ENCODE peak calls at places on chromosome 2, in ten cellular contexts. Z is AG04450, O is Panc1, H is left ventricle myocardium inferior, S is cardiac fibroblast, A is IMR-90, C is vagina, K is A549, R is mucosa of descending colon, U is BJ. T is an unnamed sample.

GRCh38 chr2:121185571-121186074 is 99.4 kb downstream of the TFCP2L1 start:
- DNase-seq in O (no peak), H (no peak), S (peak), A (no peak), K (no peak), U (no peak), R (no peak), Z (no peak), C (no peak), T (no peak)

GRCh38 chr2:191678437-191679110 is 638 bp downstream of the NABP1 start:
- DNase-seq in C (no peak), K (peak), H (peak), Z (no peak), O (no peak), R (peak), U (no peak), A (no peak), S (peak), T (no peak)

GRCh38 chr2:84247532-84247931 is 211.5 kb downstream of the SUCLG1 start:
- DNase-seq in Z (no peak), O (no peak), A (no peak), K (peak), U (no peak), H (no peak), S (no peak), R (no peak), C (no peak), T (no peak)

GRCh38 chr2:105769504-105769903 is 24.8 kb downstream of the NCK2 start:
- DNase-seq in Z (no peak), R (no peak), S (peak), A (no peak), C (no peak), K (no peak), H (no peak), O (no peak), U (no peak), T (no peak)

GRCh38 chr2:164388511-164388910 is 232.8 kb downstream of the GRB14 start:
- DNase-seq in H (no peak), S (peak), A (peak), K (peak), C (no peak), O (peak), Z (peak), U (peak), R (no peak), T (no peak)

GRCh38 chr2:108182489-108182888 is 57.3 kb upstream of the SULT1C3 start:
- DNase-seq in R (peak), Z (no peak), H (no peak), C (no peak), U (no peak), A (no peak), K (peak), O (no peak), S (peak), T (no peak)

GRCh38 chr2:241135737-241136136 is 13.5 kb downstream of the PASK start:
- DNase-seq in K (no peak), C (no peak), U (no peak), S (no peak), O (no peak), Z (no peak), R (peak), H (no peak), A (no peak), T (no peak)

GRCh38 chr2:74558284-74559230 is 4.0 kb downstream of the DOK1 start:
- DNase-seq in R (no peak), H (no peak), U (no peak), Z (no peak), S (no peak), A (no peak), O (no peak), K (no peak), C (no peak), T (no peak)

GRCh38 chr2:140990416-140990815 is 1140.4 kb downstream of the LRP1B start:
- DNase-seq in R (no peak), Z (peak), A (peak), S (peak), O (peak), H (no peak), K (peak), C (no peak), U (peak), T (no peak)

DNA sequence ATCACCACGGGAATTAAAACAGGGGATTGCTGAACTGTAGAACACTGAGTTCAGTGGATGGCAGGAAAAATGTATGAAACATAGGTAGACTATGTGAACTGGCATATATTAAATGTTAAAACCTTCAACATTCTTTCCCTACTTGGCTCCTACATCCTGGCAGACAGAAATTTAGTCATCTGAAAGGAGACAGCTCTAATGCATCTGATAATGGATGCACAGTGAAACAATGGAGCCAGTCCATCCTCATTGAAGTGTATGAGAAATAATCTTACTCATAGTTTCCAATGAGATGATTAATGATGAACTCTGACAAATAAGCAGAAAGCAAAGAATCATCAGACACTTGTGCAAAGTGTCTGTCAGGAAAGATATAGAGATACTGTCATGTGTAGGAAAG is 1629.7 kb upstream of the TMEFF2 start:
- DNase-seq in C (no peak), S (peak), H (no peak), U (no peak), O (no peak), A (no peak), R (no peak), K (peak), Z (no peak), T (no peak)
- TF ChIP-seq CTCF in C (no peak), S (no peak), H (no peak), U (no peak), O (no peak), A (no peak), R (no peak), K (no peak), Z (no peak), T (no peak)

DNA sequence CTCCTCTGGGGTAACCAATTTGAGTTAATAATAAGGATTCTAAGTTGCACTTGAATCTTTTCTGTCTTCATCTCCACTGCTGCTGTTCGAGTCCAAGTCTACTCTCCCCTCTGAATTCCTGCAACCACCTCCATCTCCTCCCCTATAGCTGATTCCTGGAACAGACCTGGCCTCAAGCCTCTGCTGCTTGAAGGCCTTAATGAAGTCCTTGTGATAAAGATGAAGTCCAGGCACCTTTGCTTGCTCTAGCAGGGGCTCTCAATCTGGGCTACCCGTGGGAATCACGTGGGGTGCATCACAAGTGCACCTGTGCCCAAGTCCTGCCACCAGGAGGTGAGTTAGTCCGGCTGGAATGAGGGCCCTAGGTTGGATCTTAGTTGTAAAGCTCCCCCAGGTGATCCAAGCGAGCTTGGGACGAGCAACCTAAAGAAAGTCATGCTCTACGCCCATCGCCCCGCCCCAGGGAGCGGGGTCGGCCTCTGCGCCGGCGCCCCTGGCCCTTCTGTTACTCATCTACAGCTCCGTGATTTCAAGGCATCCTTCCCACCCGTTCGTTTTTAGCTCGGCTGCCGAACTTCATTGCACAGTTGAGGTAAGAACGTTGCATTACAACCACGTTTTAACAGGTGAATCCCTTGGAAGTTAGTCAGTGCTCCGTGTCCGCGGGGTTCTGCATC is 905 bp upstream of the IAH1 start:
- DNase-seq in R (peak), S (no peak), A (no peak), U (no peak), Z (no peak), K (peak), O (no peak), C (no peak), H (no peak), T (no peak)
- TF ChIP-seq CTCF in R (no peak), S (peak), A (no peak), U (peak), Z (no peak), K (no peak), O (no peak), C (no peak), H (no peak), T (no peak)

DNA sequence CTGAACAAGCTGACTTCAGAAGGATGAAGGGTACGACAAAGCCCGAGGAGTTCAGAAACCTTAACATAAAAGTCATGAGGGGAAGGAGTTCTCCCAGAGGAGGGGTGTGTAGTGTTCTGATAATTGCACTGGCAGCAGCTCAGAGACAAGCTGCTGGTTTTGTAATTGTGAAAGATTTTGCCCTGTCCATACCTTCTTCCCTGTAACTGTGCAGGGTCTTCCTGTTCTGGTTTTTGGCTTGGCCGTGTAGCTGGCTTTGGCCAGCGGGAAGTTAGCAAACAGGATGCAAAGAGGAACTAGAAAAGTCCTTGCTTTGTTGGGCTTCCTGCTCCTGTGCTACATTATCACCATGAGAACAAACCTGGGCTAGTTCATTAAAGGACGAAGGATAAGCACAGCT is 160.7 kb downstream of the LPIN1 start:
- DNase-seq in R (no peak), U (no peak), H (no peak), O (no peak), A (no peak), K (no peak), Z (no peak), S (no peak), C (no peak), T (no peak)
- TF ChIP-seq CTCF in R (no peak), U (no peak), H (no peak), O (no peak), A (no peak), K (no peak), Z (no peak), S (no peak), C (no peak), T (no peak)

GRCh38 chr2:238259085-238260020 is 19.5 kb upstream of the HES6 start:
- DNase-seq in A (no peak), H (no peak), U (no peak), C (no peak), O (no peak), Z (no peak), K (peak), S (no peak), R (peak), T (no peak)
- TF ChIP-seq CTCF in A (no peak), H (no peak), U (peak), C (no peak), O (peak), Z (peak), K (no peak), S (peak), R (no peak), T (no peak)

DNA sequence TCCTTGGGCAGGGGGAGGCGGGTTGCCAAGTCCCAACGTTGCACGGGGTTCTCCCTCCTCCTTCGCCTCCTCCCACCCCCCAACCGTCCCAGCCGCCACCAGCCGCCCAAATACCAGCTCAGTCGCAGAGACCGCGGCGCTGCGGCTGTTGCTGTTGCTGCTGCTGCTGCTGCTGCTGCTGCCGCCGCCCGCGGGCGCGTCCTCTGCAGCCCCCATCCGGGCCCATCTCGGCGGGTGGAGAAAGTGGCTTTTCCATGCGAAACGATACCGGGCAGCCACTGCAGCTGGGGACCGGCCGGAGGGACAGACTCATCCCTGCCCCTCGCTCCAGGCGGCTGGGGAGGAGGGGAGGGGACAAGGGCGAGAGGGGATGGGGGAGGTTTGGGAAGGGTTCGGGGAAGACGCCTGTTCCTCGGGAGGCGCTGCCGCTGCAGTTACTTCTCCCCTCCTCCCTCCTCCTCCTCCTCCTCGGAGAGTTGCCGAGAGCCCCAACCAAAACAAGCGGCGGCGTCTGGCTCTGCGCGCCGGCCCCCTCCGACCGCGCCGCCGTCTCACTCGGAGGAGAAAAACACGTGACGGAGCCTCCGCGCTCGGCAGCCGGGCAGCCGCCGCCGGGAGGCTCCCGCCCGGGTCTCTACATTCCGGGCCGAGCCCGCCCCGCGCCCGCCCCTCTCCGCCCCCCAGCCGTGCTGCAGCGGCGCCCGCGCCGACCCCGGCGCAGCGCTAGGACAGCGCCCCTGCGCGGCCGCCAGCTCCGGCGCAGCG is at the start of gene IRS1:
- DNase-seq in C (peak), R (peak), U (no peak), Z (no peak), S (peak), O (no peak), A (peak), H (peak), K (peak), T (no peak)
- TF ChIP-seq CTCF in C (no peak), R (peak), U (peak), Z (peak), S (no peak), O (peak), A (peak), H (peak), K (peak), T (peak)

GRCh38 chr2:216685327-216685875 is 9.9 kb downstream of the IGFBP5 start:
- DNase-seq in S (no peak), A (no peak), H (no peak), U (no peak), K (no peak), Z (no peak), R (no peak), O (no peak), C (no peak), T (no peak)

GRCh38 chr2:216689397-216689796 is 6.0 kb downstream of the IGFBP5 start:
- DNase-seq in U (no peak), H (no peak), Z (no peak), R (no peak), O (no peak), K (no peak), S (no peak), C (no peak), A (no peak), T (no peak)

GRCh38 chr2:216687111-216687510 is 8.2 kb downstream of the IGFBP5 start:
- DNase-seq in O (no peak), S (no peak), K (no peak), A (no peak), U (no peak), R (no peak), Z (no peak), C (no peak), H (no peak), T (no peak)

GRCh38 chr2:216688731-216689360 is 6.5 kb downstream of the IGFBP5 start:
- DNase-seq in K (no peak), C (peak), S (no peak), R (no peak), O (no peak), A (no peak), U (no peak), Z (no peak), H (peak), T (no peak)

GRCh38 chr2:216687646-216688045 is 7.7 kb downstream of the IGFBP5 start:
- DNase-seq in A (no peak), K (peak), Z (no peak), C (no peak), S (no peak), R (no peak), O (no peak), U (no peak), H (no peak), T (no peak)
- TF ChIP-seq CTCF in A (peak), K (peak), Z (peak), C (no peak), S (peak), R (no peak), O (peak), U (peak), H (peak), T (peak)

GRCh38 chr2:129255610-129256313 is 723.7 kb upstream of the RAB6C start:
- DNase-seq in Z (no peak), R (no peak), S (no peak), U (no peak), H (no peak), K (no peak), A (no peak), C (no peak), O (no peak), T (no peak)

GRCh38 chr2:129256642-129257041 is 722.8 kb upstream of the RAB6C start:
- DNase-seq in U (no peak), O (no peak), H (no peak), S (no peak), R (no peak), A (no peak), C (no peak), Z (no peak), K (no peak), T (no peak)

GRCh38 chr2:129254718-129255117 is 724.7 kb upstream of the RAB6C start:
- DNase-seq in O (no peak), C (no peak), K (no peak), U (no peak), A (no peak), S (no peak), H (no peak), R (no peak), Z (no peak), T (no peak)

GRCh38 chr2:129252781-129253460 is 726.5 kb upstream of the RAB6C start:
- DNase-seq in A (no peak), H (no peak), O (no peak), C (no peak), R (no peak), K (no peak), U (no peak), S (no peak), Z (no peak), T (no peak)

GRCh38 chr2:129253461-129253812 is 726.0 kb upstream of the RAB6C start:
- DNase-seq in C (no peak), A (no peak), R (no peak), O (no peak), U (no peak), Z (no peak), S (no peak), K (peak), H (no peak), T (no peak)
- TF ChIP-seq CTCF in C (no peak), A (no peak), R (no peak), O (peak), U (no peak), Z (no peak), S (no peak), K (no peak), H (peak), T (no peak)